ENCODE peak calls at places on chromosomes 13 and 19, in four cellular contexts. R, C, A and Y are unnamed samples.

GRCh38 chr13:96690998-96691397 is 303.3 kb downstream of the OXGR1 start:
- DNase-seq in R (no peak), C (no peak), A (no peak), Y (no peak)

GRCh38 chr19:10292206-10292788 is 2.5 kb downstream of the ICAM5 start:
- DNase-seq in R (peak), C (peak), A (peak), Y (peak)

GRCh38 chr19:47110521-47111080 is 3.0 kb downstream of the ZC3H4 start:
- DNase-seq in R (peak), C (no peak), A (no peak), Y (no peak)

GRCh38 chr13:37144661-37145060 is 39.2 kb upstream of the CSNK1A1L start:
- DNase-seq in R (no peak), C (no peak), A (no peak), Y (no peak)

GRCh38 chr19:29551774-29552173 is 26.0 kb downstream of the VSTM2B start:
- DNase-seq in R (no peak), C (peak), A (no peak), Y (no peak)

GRCh38 chr19:58229255-58229639 is 533 bp downstream of the ZNF544 start:
- DNase-seq in R (peak), C (peak), A (peak), Y (no peak)

GRCh38 chr13:40387775-40388174 is 278.7 kb downstream of the FOXO1 start:
- DNase-seq in R (no peak), C (no peak), A (no peak), Y (no peak)

GRCh38 chr19:45770192-45771101 is 1.4 kb upstream of the SIX5 start:
- DNase-seq in R (peak), C (peak), A (peak), Y (peak)

GRCh38 chr13:107367258-107367657 is 799.3 kb upstream of the ARGLU1 start:
- DNase-seq in R (no peak), C (no peak), A (no peak), Y (no peak)

GRCh38 chr19:33191501-33191900 is 2.6 kb upstream of the LRP3 start:
- DNase-seq in R (no peak), C (no peak), A (no peak), Y (no peak)

GRCh38 chr19:39197808-39198207 is 1.0 kb downstream of the NCCRP1 start:
- DNase-seq in R (no peak), C (no peak), A (no peak), Y (no peak)

GRCh38 chr19:4115050-4115817 is 8.7 kb downstream of the MAP2K2 start:
- DNase-seq in R (no peak), C (no peak), A (no peak), Y (no peak)

GRCh38 chr13:113220877-113221276 is 11.5 kb downstream of the CUL4A start:
- DNase-seq in R (no peak), C (no peak), A (no peak), Y (no peak)

GRCh38 chr13:27482996-27483395 is 32.6 kb upstream of the MTIF3 start:
- DNase-seq in R (no peak), C (no peak), A (no peak), Y (no peak)

GRCh38 chr13:24341439-24341838 is 32.1 kb downstream of the C1QTNF9 start:
- DNase-seq in R (no peak), C (no peak), A (no peak), Y (peak)

GRCh38 chr13:40130871-40131636 is 475.6 kb downstream of the COG6 start:
- DNase-seq in R (no peak), C (no peak), A (peak), Y (peak)

GRCh38 chr13:106548064-106548696 is 12.7 kb upstream of the EFNB2 start:
- DNase-seq in R (no peak), C (no peak), A (no peak), Y (no peak)

GRCh38 chr13:59776924-59777690 is 386.6 kb downstream of the DIAPH3 start:
- DNase-seq in R (no peak), C (no peak), A (no peak), Y (no peak)

GRCh38 chr19:46394398-46394797 is 19.0 kb downstream of the CCDC8 start:
- DNase-seq in R (no peak), C (no peak), A (no peak), Y (no peak)

GRCh38 chr13:77291779-77292178 is 35.1 kb downstream of the MYCBP2 start:
- DNase-seq in R (no peak), C (no peak), A (no peak), Y (no peak)

GRCh38 chr19:926595-927043 is 784 bp downstream of the ARID3A start:
- DNase-seq in R (no peak), C (no peak), A (no peak), Y (no peak)

GRCh38 chr19:51316688-51317087 is 5.2 kb downstream of the IGLON5 start:
- DNase-seq in R (no peak), C (no peak), A (no peak), Y (no peak)

GRCh38 chr19:7748756-7749155 is 1.4 kb upstream of the CD209 start:
- DNase-seq in R (no peak), C (peak), A (peak), Y (peak)

GRCh38 chr13:113472355-113473025 is 18.0 kb downstream of the DCUN1D2 start:
- DNase-seq in R (no peak), C (no peak), A (no peak), Y (no peak)

GRCh38 chr19:10568444-10568825 is 344 bp downstream of the CDKN2D start:
- DNase-seq in R (no peak), C (peak), A (no peak), Y (no peak)

GRCh38 chr19:18685597-18686164 is 2.2 kb downstream of the CRTC1 start:
- DNase-seq in R (no peak), C (no peak), A (no peak), Y (no peak)

GRCh38 chr19:49431330-49431749 is 6.2 kb downstream of the GFY start:
- DNase-seq in R (peak), C (no peak), A (no peak), Y (no peak)

GRCh38 chr19:8481616-8482015 is 20.8 kb downstream of the PRAM1 start:
- DNase-seq in R (no peak), C (no peak), A (no peak), Y (no peak)

GRCh38 chr19:11699931-11700794 is 38.6 kb downstream of the ZNF823 start:
- DNase-seq in R (peak), C (no peak), A (peak), Y (peak)

GRCh38 chr19:2083174-2083854 is 12.8 kb downstream of the MOB3A start:
- DNase-seq in R (no peak), C (no peak), A (no peak), Y (no peak)

GRCh38 chr13:75469087-75469486 is 12.9 kb downstream of the TBC1D4 start:
- DNase-seq in R (peak), C (no peak), A (no peak), Y (no peak)

GRCh38 chr19:41934849-41935374 is 6.7 kb upstream of the ERFL start:
- DNase-seq in R (peak), C (peak), A (peak), Y (peak)

GRCh38 chr19:41696402-41697197 is 8.5 kb upstream of the CEACAM7 start:
- DNase-seq in R (no peak), C (no peak), A (no peak), Y (no peak)

GRCh38 chr13:112734696-112735547 is 45.1 kb downstream of the ATP11A start:
- DNase-seq in R (no peak), C (no peak), A (no peak), Y (no peak)

GRCh38 chr19:35959040-35959967 is 23.1 kb downstream of the LRFN3 start:
- DNase-seq in R (peak), C (peak), A (no peak), Y (no peak)

GRCh38 chr19:33302974-33303790 is 848 bp upstream of the CEBPA start:
- DNase-seq in R (no peak), C (peak), A (no peak), Y (no peak)

DNA sequence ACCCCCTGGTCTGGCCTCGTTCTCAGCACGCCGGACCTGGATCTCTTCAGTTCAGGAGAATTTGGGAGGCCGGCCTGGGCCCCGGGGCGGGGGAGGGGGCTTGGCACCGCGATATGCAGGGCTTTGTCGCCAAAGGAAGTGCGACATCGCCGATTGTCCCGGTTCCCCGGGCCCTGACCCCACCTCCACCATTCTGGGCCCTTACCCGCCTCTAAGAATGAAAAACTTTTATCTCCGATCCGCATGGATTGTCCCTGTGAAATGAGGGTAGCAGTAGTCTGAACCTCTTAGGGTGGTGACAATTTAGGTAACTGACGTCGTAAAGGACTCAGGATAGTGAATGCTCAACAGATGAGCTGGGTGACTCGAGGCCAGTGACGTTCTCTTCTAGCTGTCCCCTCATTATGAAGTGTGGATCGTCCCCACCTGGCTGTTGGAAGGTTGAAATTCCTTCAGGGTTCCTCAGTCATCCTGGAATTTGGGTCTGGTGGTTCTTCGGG is 649 bp downstream of the DDA1 start:
- DNase-seq in R (no peak), C (no peak), A (no peak), Y (no peak)
- H3K27ac ChIP-seq in R (peak), C (peak), A (peak), Y (peak)

GRCh38 chr13:46339035-46339666 is 47.9 kb downstream of the RUBCNL start:
- DNase-seq in R (no peak), C (no peak), A (no peak), Y (no peak)

GRCh38 chr13:46334008-46334407 is 53.0 kb downstream of the RUBCNL start:
- DNase-seq in R (no peak), C (no peak), A (no peak), Y (no peak)

GRCh38 chr13:46329624-46330023 is 57.4 kb downstream of the RUBCNL start:
- DNase-seq in R (no peak), C (no peak), A (no peak), Y (no peak)

GRCh38 chr13:46332772-46333171 is 54.3 kb downstream of the RUBCNL start:
- DNase-seq in R (no peak), C (no peak), A (no peak), Y (no peak)

GRCh38 chr13:46334423-46334822 is 52.6 kb downstream of the RUBCNL start:
- DNase-seq in R (no peak), C (no peak), A (no peak), Y (no peak)
- TF ChIP-seq SP1 in R (no peak), C (no peak), A (no peak), Y (no peak)

GRCh38 chr19:55603115-55603514 is 2.3 kb upstream of the ZNF865 start:
- DNase-seq in R (no peak), C (peak), A (no peak), Y (no peak)
- H3K27ac ChIP-seq in R (peak), C (no peak), A (no peak), Y (peak)

GRCh38 chr19:55069137-55069858 is 6.3 kb upstream of the RDH13 start:
- DNase-seq in R (peak), C (peak), A (no peak), Y (no peak)
- TF ChIP-seq SP1 in R (no peak), C (no peak), A (no peak), Y (peak)

GRCh38 chr13:51976890-51977289 is 34.4 kb downstream of the ATP7B start:
- DNase-seq in R (no peak), C (no peak), A (no peak), Y (no peak)

GRCh38 chr13:51981355-51981754 is 29.9 kb downstream of the ATP7B start:
- DNase-seq in R (no peak), C (no peak), A (peak), Y (no peak)

GRCh38 chr13:51977606-51978005 is 33.6 kb downstream of the ATP7B start:
- DNase-seq in R (no peak), C (no peak), A (no peak), Y (no peak)

GRCh38 chr13:51980918-51981317 is 30.3 kb downstream of the ATP7B start:
- DNase-seq in R (no peak), C (no peak), A (no peak), Y (no peak)

GRCh38 chr13:51978836-51979556 is 32.3 kb downstream of the ATP7B start:
- DNase-seq in R (peak), C (no peak), A (peak), Y (no peak)
- H3K27ac ChIP-seq in R (peak), C (no peak), A (peak), Y (no peak)

GRCh38 chr19:15180451-15181390 is 20.1 kb downstream of the NOTCH3 start:
- DNase-seq in R (peak), C (peak), A (peak), Y (no peak)
- TF ChIP-seq SP1 in R (peak), C (no peak), A (no peak), Y (no peak)

GRCh38 chr19:13958043-13958442 is 5.7 kb downstream of the DCAF15 start:
- DNase-seq in R (peak), C (no peak), A (no peak), Y (no peak)

GRCh38 chr19:13955662-13956364 is 3.5 kb downstream of the DCAF15 start:
- DNase-seq in R (no peak), C (no peak), A (no peak), Y (no peak)

GRCh38 chr19:13956365-13956744 is 4.0 kb downstream of the DCAF15 start:
- DNase-seq in R (no peak), C (no peak), A (no peak), Y (no peak)

GRCh38 chr19:13959141-13959961 is 7.0 kb downstream of the DCAF15 start:
- DNase-seq in R (no peak), C (no peak), A (no peak), Y (no peak)

GRCh38 chr19:13957107-13957506 is 4.8 kb downstream of the DCAF15 start:
- DNase-seq in R (no peak), C (no peak), A (no peak), Y (no peak)
- H3K27ac ChIP-seq in R (no peak), C (no peak), A (no peak), Y (no peak)

DNA sequence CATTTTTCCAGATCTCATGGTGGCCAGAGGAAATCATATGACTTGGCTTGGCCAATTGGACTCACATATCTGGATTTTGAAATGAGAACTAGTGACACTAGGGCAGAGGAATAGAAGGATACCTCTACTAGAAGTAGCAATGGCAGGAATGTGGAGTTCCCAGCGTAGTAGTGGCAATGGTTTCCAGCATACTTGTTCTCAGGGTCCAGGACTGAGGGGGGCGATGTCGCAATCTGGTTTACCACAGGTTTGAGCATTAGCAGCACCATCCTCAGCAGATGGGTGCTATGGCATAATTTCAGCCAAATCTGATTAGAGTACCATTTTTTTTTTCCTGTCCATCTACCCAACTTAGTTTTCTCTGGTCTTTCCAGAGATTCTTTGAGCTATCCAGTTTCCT is 8.1 kb upstream of the SLITRK1 start:
- DNase-seq in R (no peak), C (no peak), A (no peak), Y (no peak)
- TF ChIP-seq SP1 in R (no peak), C (no peak), A (no peak), Y (no peak)

GRCh38 chr13:99198630-99199029 is 2.0 kb upstream of the UBAC2 start:
- DNase-seq in R (no peak), C (no peak), A (no peak), Y (no peak)
- H3K27ac ChIP-seq in R (no peak), C (no peak), A (no peak), Y (peak)

GRCh38 chr19:13152356-13152853 is 2.2 kb downstream of the IER2 start:
- DNase-seq in R (no peak), C (no peak), A (no peak), Y (no peak)

GRCh38 chr19:13150919-13151604 is 851 bp downstream of the IER2 start:
- DNase-seq in R (peak), C (peak), A (no peak), Y (no peak)

GRCh38 chr19:13150187-13150918 is at the start of the genes IER2 and STX10:
- DNase-seq in R (peak), C (peak), A (peak), Y (no peak)

GRCh38 chr19:13151605-13152355 is 1.6 kb downstream of the IER2 start:
- DNase-seq in R (peak), C (peak), A (peak), Y (peak)

DNA sequence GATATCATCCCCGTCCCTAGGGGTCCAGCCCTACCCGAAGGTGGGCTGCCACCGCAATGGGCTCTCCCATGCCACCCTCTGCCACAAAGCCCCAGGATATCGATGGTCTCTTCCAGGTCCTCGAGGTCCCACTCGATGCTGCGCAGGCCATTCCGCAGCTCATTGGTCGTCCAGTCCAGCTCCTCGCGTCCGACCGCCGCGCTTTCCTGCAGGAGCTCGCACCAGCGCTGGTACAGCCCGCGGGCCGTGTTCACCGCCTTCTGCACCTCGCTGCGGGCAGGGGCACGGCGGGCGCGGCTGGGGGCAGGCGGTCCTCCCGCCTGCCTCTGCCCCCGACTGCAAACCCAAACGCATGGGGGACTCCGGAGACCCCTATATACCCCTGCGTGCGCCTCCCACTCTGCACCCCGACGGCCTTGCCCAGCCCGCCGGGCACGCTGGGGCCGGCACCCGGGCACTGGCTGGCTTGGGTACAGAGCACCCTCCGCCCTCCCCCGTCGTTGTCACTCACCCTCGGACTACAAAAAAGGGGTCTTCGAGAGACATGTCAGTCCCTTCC is 468 bp downstream of the STX10 start:
- DNase-seq in R (no peak), C (peak), A (peak), Y (no peak)
- TF ChIP-seq SP1 in R (no peak), C (no peak), A (no peak), Y (no peak)